ENCODE peak calls at places on chromosomes 11 and 22, in nine cellular contexts. G is coronary artery; F is left ventricle myocardium superior; E is posterior cingulate gyrus; Z is astrocyte of the hippocampus; M is stimulated activated naive CD8-positive, alpha-beta T cell treated with anti-CD3 and anti-CD28 coated beads, Interleukin-15, amount 100 ng/mL, for 72 hours; B is activated T-cell treated with anti-CD3 and anti-CD28 coated beads, Interleukin-2, amount 50 U/mL, for 72 hours; J is HEK293T; O is EH. N is an unnamed sample.

GRCh38 chr22:33758961-33759360 is 161.3 kb downstream of the LARGE1 start:
- DNase-seq in O (no peak), G (no peak), F (no peak), J (no peak), E (no peak), Z (no peak), B (no peak), M (no peak), N (no peak)

GRCh38 chr11:108122166-108122628 is 830 bp downstream of the ACAT1 start:
- DNase-seq in G (no peak), M (no peak), O (peak; percentile 33), J (peak; percentile 43), B (no peak), E (no peak), Z (peak; percentile 34), F (no peak), N (peak; percentile 42)

GRCh38 chr11:108009497-108010360 is 1.0 kb downstream of the CUL5 start:
- DNase-seq in B (peak; percentile 7), G (no peak), O (peak; percentile 33), M (no peak), E (no peak), Z (peak; percentile 6), J (no peak), F (no peak), N (peak; percentile 38)

GRCh38 chr11:105229257-105229656 is 89.7 kb upstream of the CARD18 start:
- DNase-seq in M (no peak), B (no peak), G (no peak), E (no peak), J (no peak), O (peak; percentile 66), Z (no peak), F (no peak), N (peak; percentile 18)

GRCh38 chr11:128448487-128448886 is 138.9 kb downstream of the ETS1 start:
- DNase-seq in M (no peak), Z (peak; percentile 85), F (no peak), O (peak; percentile 52), J (no peak), E (no peak), G (no peak), B (no peak), N (peak; percentile 100)

GRCh38 chr11:77801477-77801876 is 19.0 kb downstream of the RSF1 start:
- DNase-seq in J (no peak), F (no peak), Z (no peak), E (no peak), G (no peak), M (no peak), B (no peak), O (peak; percentile 36), N (no peak)

GRCh38 chr11:13210424-13210823 is 67.2 kb upstream of the BMAL1 start:
- DNase-seq in E (peak; percentile 90), F (peak; percentile 52), J (peak; percentile 57), Z (peak; percentile 91), O (peak; percentile 83), B (no peak), M (no peak), G (no peak), N (peak; percentile 84)

GRCh38 chr11:114163830-114164401 is 104.4 kb downstream of the ZBTB16 start:
- DNase-seq in O (no peak), G (no peak), J (no peak), F (no peak), M (no peak), B (no peak), Z (peak; percentile 45), E (peak; percentile 87), N (peak; percentile 57)

GRCh38 chr11:27921472-27921871 is 186.5 kb downstream of the KIF18A start:
- DNase-seq in B (no peak), Z (no peak), M (no peak), J (no peak), E (no peak), G (no peak), O (peak; percentile 22), F (no peak), N (peak; percentile 38)

GRCh38 chr11:9057888-9058287 is 33.5 kb downstream of the SCUBE2 start:
- DNase-seq in J (no peak), M (no peak), E (no peak), O (no peak), B (no peak), F (no peak), G (no peak), Z (no peak), N (no peak)

GRCh38 chr11:89182773-89183172 is 5.1 kb downstream of the TYR start:
- DNase-seq in B (no peak), F (no peak), M (no peak), G (no peak), E (no peak), O (peak; percentile 30), Z (peak; percentile 26), J (no peak), N (peak; percentile 14)

GRCh38 chr22:38172489-38173155 is 9.0 kb downstream of the PLA2G6 start:
- DNase-seq in O (peak; percentile 36), B (peak; percentile 49), M (no peak), E (peak; percentile 91), G (peak; percentile 74), Z (peak; percentile 84), F (peak; percentile 83), J (no peak), N (no peak)

GRCh38 chr22:37701121-37701786 is 4.4 kb downstream of the TRIOBP start:
- DNase-seq in M (no peak), B (no peak), J (no peak), Z (no peak), F (no peak), O (no peak), G (no peak), E (no peak), N (no peak)

GRCh38 chr11:102452461-102453285 is at the start of gene TMEM123:
- DNase-seq in B (peak; percentile 90), G (peak; percentile 79), J (peak; percentile 65), Z (peak; percentile 83), F (peak; percentile 90), M (peak; percentile 94), O (peak; percentile 76), E (peak; percentile 95), N (peak; percentile 30)